ENCODE peak calls at places on chromosomes 12 and 14, in four cellular contexts. One of them, this sample, is unnamed.
A peak's percentile ranks its signal among the peaks of the same experiment; 100 is the strongest.

GRCh38 chr12:51874486-51874885 is 13.4 kb upstream of the ANKRD33 start:
- DNase-seq in heart left ventricle: no peak
- DNase-seq in dorsolateral prefrontal cortex: no peak
- DNase-seq in A549: no peak
- DNase-seq in this sample: no peak

GRCh38 chr14:34676516-34677211 is 37.7 kb downstream of the CFL2 start:
- DNase-seq in heart left ventricle: no peak
- DNase-seq in dorsolateral prefrontal cortex: no peak
- DNase-seq in A549: no peak
- DNase-seq in this sample: no peak

GRCh38 chr12:28536088-28536487 is 345.8 kb downstream of the CCDC91 start:
- DNase-seq in heart left ventricle: no peak
- DNase-seq in dorsolateral prefrontal cortex: no peak
- DNase-seq in A549: no peak
- DNase-seq in this sample: no peak

GRCh38 chr12:90908465-90908864 is 46.5 kb downstream of the CCER1 start:
- DNase-seq in heart left ventricle: no peak
- DNase-seq in dorsolateral prefrontal cortex: no peak
- DNase-seq in A549: no peak
- DNase-seq in this sample: no peak

GRCh38 chr14:36556811-36557433 is 25.5 kb downstream of the NKX2-8 start:
- DNase-seq in heart left ventricle: no peak
- DNase-seq in dorsolateral prefrontal cortex: no peak
- DNase-seq in A549: peak; percentile 50
- DNase-seq in this sample: peak; percentile 12

GRCh38 chr12:9870311-9870866 is 1.2 kb upstream of the CLEC2B start:
- DNase-seq in heart left ventricle: no peak
- DNase-seq in dorsolateral prefrontal cortex: no peak
- DNase-seq in A549: no peak
- DNase-seq in this sample: peak; percentile 23

GRCh38 chr12:30134229-30134628 is 350.5 kb upstream of the TMTC1 start:
- DNase-seq in heart left ventricle: no peak
- DNase-seq in dorsolateral prefrontal cortex: no peak
- DNase-seq in A549: peak; percentile 13
- DNase-seq in this sample: peak; percentile 31

GRCh38 chr12:57657744-57658143 is 24.7 kb upstream of the B4GALNT1 start:
- DNase-seq in heart left ventricle: no peak
- DNase-seq in dorsolateral prefrontal cortex: no peak
- DNase-seq in A549: no peak
- DNase-seq in this sample: no peak

GRCh38 chr14:33404964-33405574 is 466.4 kb downstream of the NPAS3 start:
- DNase-seq in heart left ventricle: no peak
- DNase-seq in dorsolateral prefrontal cortex: no peak
- DNase-seq in A549: no peak
- DNase-seq in this sample: no peak

DNA sequence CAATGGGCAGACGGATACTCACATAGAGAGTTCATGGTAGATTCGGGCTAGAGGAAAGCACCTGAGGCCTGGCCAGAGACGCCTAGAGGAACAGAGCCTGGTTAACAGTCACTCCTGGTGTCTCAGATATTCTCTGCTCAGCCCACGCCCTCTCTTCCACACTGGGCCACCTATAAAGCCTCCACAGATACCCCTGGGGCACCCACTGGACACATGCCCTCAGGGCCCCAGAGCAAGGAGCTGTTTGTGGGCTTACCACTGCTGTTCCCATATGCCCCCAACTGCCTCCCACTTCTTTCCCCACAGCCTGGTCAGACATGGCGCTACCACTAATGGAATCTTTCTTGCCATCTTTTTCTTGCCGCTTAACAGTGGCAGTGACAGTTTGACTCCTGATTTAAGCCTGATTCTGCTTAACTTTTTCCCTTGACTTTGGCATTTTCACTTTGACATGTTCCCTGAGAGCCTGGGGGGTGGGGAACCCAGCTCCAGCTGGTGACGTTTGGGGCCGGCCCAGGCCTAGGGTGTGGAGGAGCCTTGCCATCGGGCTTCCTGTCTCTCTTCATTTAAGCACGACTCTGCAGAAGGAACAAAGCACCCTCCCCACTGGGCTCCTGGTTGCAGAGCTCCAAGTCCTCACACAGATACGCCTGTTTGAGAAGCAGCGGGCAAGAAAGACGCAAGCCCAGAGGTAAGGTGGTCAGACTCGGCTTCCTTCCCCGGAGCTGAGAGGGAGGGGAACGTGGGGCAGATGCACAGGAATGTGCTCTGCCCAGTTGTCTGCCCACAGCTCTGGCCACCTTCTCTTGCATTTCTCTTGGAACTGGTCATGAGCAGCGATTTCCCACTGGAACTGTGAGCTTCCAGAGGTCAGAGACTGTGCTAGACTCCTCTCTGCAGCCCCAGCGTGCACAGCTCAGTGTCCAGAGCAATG is at the start of gene CD4:
- DNase-seq in heart left ventricle: peak; percentile 70
- DNase-seq in dorsolateral prefrontal cortex: peak; percentile 46
- DNase-seq in A549: no peak
- DNase-seq in this sample: peak; percentile 61
- H3K4me3 ChIP-seq in heart left ventricle: peak within 1 kb of the TSS; percentile 50
- H3K4me3 ChIP-seq in dorsolateral prefrontal cortex: peak within 1 kb of the TSS; percentile 26
- H3K4me3 ChIP-seq in A549: no peak within 1 kb of the TSS
- H3K4me3 ChIP-seq in this sample: peak within 1 kb of the TSS; percentile 47

GRCh38 chr12:48958049-48958388 is 732 bp upstream of the ARF3 start:
- DNase-seq in heart left ventricle: no peak
- DNase-seq in dorsolateral prefrontal cortex: no peak
- DNase-seq in A549: no peak
- DNase-seq in this sample: no peak
- H3K4me3 ChIP-seq in heart left ventricle: peak overlapping the region; percentile 91
- H3K4me3 ChIP-seq in dorsolateral prefrontal cortex: peak overlapping the region; percentile 98
- H3K4me3 ChIP-seq in A549: peak overlapping the region; percentile 79
- H3K4me3 ChIP-seq in this sample: peak overlapping the region; percentile 87

GRCh38 chr14:23483216-23483854 is 13.8 kb downstream of the NGDN start:
- DNase-seq in heart left ventricle: no peak
- DNase-seq in dorsolateral prefrontal cortex: peak; percentile 80
- DNase-seq in A549: peak; percentile 60
- DNase-seq in this sample: no peak
- H3K4me3 ChIP-seq in heart left ventricle: no peak overlapping the region
- H3K4me3 ChIP-seq in dorsolateral prefrontal cortex: peak overlapping the region; percentile 47
- H3K4me3 ChIP-seq in A549: no peak overlapping the region
- H3K4me3 ChIP-seq in this sample: no peak overlapping the region

GRCh38 chr12:11719678-11720099 is 70.2 kb downstream of the ETV6 start:
- DNase-seq in heart left ventricle: peak; percentile 66
- DNase-seq in dorsolateral prefrontal cortex: no peak
- DNase-seq in A549: no peak
- DNase-seq in this sample: peak; percentile 67
- H3K4me3 ChIP-seq in heart left ventricle: no peak overlapping the region
- H3K4me3 ChIP-seq in dorsolateral prefrontal cortex: no peak overlapping the region
- H3K4me3 ChIP-seq in A549: no peak overlapping the region
- H3K4me3 ChIP-seq in this sample: no peak overlapping the region

GRCh38 chr12:54010972-54011664 is 2.3 kb downstream of the HOXC8 start:
- DNase-seq in heart left ventricle: no peak
- DNase-seq in dorsolateral prefrontal cortex: no peak
- DNase-seq in A549: no peak
- DNase-seq in this sample: no peak

GRCh38 chr12:54008260-54008552 is 579 bp upstream of the HOXC8 start:
- DNase-seq in heart left ventricle: no peak
- DNase-seq in dorsolateral prefrontal cortex: no peak
- DNase-seq in A549: no peak
- DNase-seq in this sample: no peak

GRCh38 chr12:54007538-54008259 is 1.1 kb upstream of the HOXC8 start:
- DNase-seq in heart left ventricle: no peak
- DNase-seq in dorsolateral prefrontal cortex: no peak
- DNase-seq in A549: no peak
- DNase-seq in this sample: no peak

GRCh38 chr12:54010053-54010971 is 1.5 kb downstream of the HOXC8 start:
- DNase-seq in heart left ventricle: no peak
- DNase-seq in dorsolateral prefrontal cortex: no peak
- DNase-seq in A549: no peak
- DNase-seq in this sample: no peak

DNA sequence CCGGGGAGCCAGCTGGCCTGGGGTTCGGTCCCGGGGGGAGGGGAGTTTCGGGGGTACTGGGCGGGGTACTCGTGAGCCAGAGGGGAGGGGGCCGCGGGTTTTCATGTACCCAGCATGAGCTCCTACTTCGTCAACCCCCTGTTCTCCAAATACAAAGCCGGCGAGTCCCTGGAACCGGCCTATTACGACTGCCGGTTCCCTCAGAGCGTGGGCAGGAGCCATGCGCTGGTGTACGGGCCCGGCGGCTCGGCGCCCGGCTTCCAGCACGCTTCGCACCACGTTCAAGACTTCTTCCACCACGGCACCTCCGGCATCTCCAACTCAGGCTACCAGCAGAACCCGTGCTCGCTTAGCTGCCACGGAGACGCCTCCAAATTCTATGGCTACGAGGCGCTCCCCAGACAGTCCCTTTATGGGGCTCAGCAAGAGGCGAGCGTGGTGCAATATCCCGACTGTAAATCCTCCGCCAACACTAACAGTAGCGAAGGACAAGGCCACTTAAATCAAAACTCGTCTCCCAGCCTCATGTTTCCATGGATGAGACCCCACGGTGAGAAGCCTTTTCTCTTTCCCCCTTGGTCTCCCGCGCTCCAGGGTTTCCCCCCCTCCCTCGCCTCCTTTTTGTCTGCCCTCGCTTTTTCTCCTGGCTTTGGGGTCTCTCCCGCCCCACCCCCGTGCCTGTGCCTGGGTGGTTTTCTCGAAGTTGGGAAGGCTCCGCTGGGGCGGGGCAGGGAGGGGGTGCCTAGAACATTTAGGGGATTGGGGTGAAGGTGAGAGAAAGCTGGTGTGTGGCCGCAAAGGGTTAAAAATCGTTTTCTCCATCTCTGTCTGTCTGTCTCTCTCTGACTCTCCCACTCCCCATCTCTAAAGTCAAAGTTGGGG is 627 bp downstream of the HOXC8 start:
- DNase-seq in heart left ventricle: no peak
- DNase-seq in dorsolateral prefrontal cortex: no peak
- DNase-seq in A549: no peak
- DNase-seq in this sample: no peak
- H3K4me3 ChIP-seq in heart left ventricle: peak overlapping the region; percentile 24
- H3K4me3 ChIP-seq in dorsolateral prefrontal cortex: no peak overlapping the region
- H3K4me3 ChIP-seq in A549: peak overlapping the region; percentile 54
- H3K4me3 ChIP-seq in this sample: no peak overlapping the region

DNA sequence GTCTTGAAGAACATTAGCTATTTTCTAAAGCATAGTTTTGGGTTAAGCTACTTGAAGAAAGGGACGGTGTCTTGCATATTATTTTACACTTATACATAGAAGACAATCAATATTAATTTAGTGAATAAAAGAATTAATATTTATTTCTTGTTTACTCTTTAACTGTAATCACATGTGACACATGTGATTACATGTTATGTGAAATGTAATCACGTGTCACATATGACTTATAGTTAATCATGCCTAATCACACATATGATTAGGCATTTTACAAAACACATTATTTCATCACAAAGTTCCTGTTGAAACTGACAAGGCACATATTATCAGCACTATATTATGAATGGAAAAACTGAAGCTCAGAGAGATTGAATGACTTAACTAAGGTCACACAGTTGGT is 4.8 kb downstream of the PAH start:
- DNase-seq in heart left ventricle: no peak
- DNase-seq in dorsolateral prefrontal cortex: no peak
- DNase-seq in A549: no peak
- DNase-seq in this sample: no peak
- H3K4me3 ChIP-seq in heart left ventricle: no peak overlapping the region
- H3K4me3 ChIP-seq in dorsolateral prefrontal cortex: no peak overlapping the region
- H3K4me3 ChIP-seq in A549: no peak overlapping the region
- H3K4me3 ChIP-seq in this sample: no peak overlapping the region

GRCh38 chr12:53659011-53659551 is 16.8 kb downstream of the ATP5MC2 start:
- DNase-seq in heart left ventricle: peak; percentile 54
- DNase-seq in dorsolateral prefrontal cortex: peak; percentile 72
- DNase-seq in A549: peak; percentile 25
- DNase-seq in this sample: no peak
- H3K4me3 ChIP-seq in heart left ventricle: peak overlapping the region; percentile 19
- H3K4me3 ChIP-seq in dorsolateral prefrontal cortex: peak overlapping the region; percentile 52
- H3K4me3 ChIP-seq in A549: peak overlapping the region; percentile 19
- H3K4me3 ChIP-seq in this sample: no peak overlapping the region

GRCh38 chr12:1630827-1631591 is 2.0 kb downstream of the WNT5B start:
- DNase-seq in heart left ventricle: no peak
- DNase-seq in dorsolateral prefrontal cortex: no peak
- DNase-seq in A549: no peak
- DNase-seq in this sample: no peak
- H3K4me3 ChIP-seq in heart left ventricle: peak overlapping the region; percentile 62
- H3K4me3 ChIP-seq in dorsolateral prefrontal cortex: peak overlapping the region; percentile 72
- H3K4me3 ChIP-seq in A549: peak overlapping the region; percentile 56
- H3K4me3 ChIP-seq in this sample: no peak overlapping the region

GRCh38 chr14:104555621-104556255 is 23.8 kb upstream of the C14orf180 start:
- DNase-seq in heart left ventricle: peak; percentile 10
- DNase-seq in dorsolateral prefrontal cortex: no peak
- DNase-seq in A549: no peak
- DNase-seq in this sample: no peak

GRCh38 chr14:104557766-104558165 is 21.8 kb upstream of the C14orf180 start:
- DNase-seq in heart left ventricle: peak; percentile 15
- DNase-seq in dorsolateral prefrontal cortex: no peak
- DNase-seq in A549: no peak
- DNase-seq in this sample: no peak

GRCh38 chr14:104554608-104555401 is 24.8 kb upstream of the C14orf180 start:
- DNase-seq in heart left ventricle: peak; percentile 13
- DNase-seq in dorsolateral prefrontal cortex: no peak
- DNase-seq in A549: no peak
- DNase-seq in this sample: no peak

GRCh38 chr14:104557086-104557485 is 22.5 kb upstream of the C14orf180 start:
- DNase-seq in heart left ventricle: peak; percentile 5
- DNase-seq in dorsolateral prefrontal cortex: no peak
- DNase-seq in A549: no peak
- DNase-seq in this sample: no peak

GRCh38 chr14:104556256-104557021 is 23.1 kb upstream of the C14orf180 start:
- DNase-seq in heart left ventricle: peak; percentile 16
- DNase-seq in dorsolateral prefrontal cortex: no peak
- DNase-seq in A549: no peak
- DNase-seq in this sample: no peak
- H3K4me3 ChIP-seq in heart left ventricle: no peak overlapping the region
- H3K4me3 ChIP-seq in dorsolateral prefrontal cortex: no peak overlapping the region
- H3K4me3 ChIP-seq in A549: no peak overlapping the region
- H3K4me3 ChIP-seq in this sample: no peak overlapping the region

GRCh38 chr14:102188187-102188586 is 48.5 kb downstream of the WDR20 start:
- DNase-seq in heart left ventricle: no peak
- DNase-seq in dorsolateral prefrontal cortex: no peak
- DNase-seq in A549: no peak
- DNase-seq in this sample: no peak
- H3K4me3 ChIP-seq in heart left ventricle: no peak overlapping the region
- H3K4me3 ChIP-seq in dorsolateral prefrontal cortex: no peak overlapping the region
- H3K4me3 ChIP-seq in A549: no peak overlapping the region
- H3K4me3 ChIP-seq in this sample: no peak overlapping the region

This sample was measured in Jurkat, Clone E6-1.